ENCODE peak calls at places on chromosome 9, in five cellular contexts. One of them, this sample, is unnamed.

GRCh38 chr9:98034593-98035546 is 21.7 kb upstream of the NANS start:
- DNase-seq in heart left ventricle: peak; percentile 83
- DNase-seq in GM12878: peak; percentile 61
- DNase-seq in left ventricle myocardium inferior: peak; percentile 81
- DNase-seq in lower lobe of right lung: peak; percentile 84
- DNase-seq in this sample: peak; percentile 85

GRCh38 chr9:115650768-115651167 is 502.8 kb upstream of the PAPPA start:
- DNase-seq in left ventricle myocardium inferior: no peak
- DNase-seq in lower lobe of right lung: no peak
- DNase-seq in GM12878: no peak
- DNase-seq in heart left ventricle: no peak
- DNase-seq in this sample: no peak

GRCh38 chr9:112200699-112201098 is 25.6 kb upstream of the SUSD1 start:
- DNase-seq in GM12878: no peak
- DNase-seq in lower lobe of right lung: no peak
- DNase-seq in left ventricle myocardium inferior: no peak
- DNase-seq in heart left ventricle: no peak
- DNase-seq in this sample: no peak

GRCh38 chr9:33923998-33924701 is 107.2 kb downstream of the UBE2R2 start:
- DNase-seq in left ventricle myocardium inferior: no peak
- DNase-seq in GM12878: no peak
- DNase-seq in heart left ventricle: no peak
- DNase-seq in lower lobe of right lung: no peak
- DNase-seq in this sample: no peak

GRCh38 chr9:79799691-79800345 is 228.1 kb downstream of the TLE4 start:
- DNase-seq in GM12878: no peak
- DNase-seq in heart left ventricle: no peak
- DNase-seq in lower lobe of right lung: peak; percentile 45
- DNase-seq in left ventricle myocardium inferior: peak; percentile 20
- DNase-seq in this sample: no peak

GRCh38 chr9:107336718-107337360 is 53.8 kb downstream of the RAD23B start:
- DNase-seq in lower lobe of right lung: no peak
- DNase-seq in heart left ventricle: no peak
- DNase-seq in left ventricle myocardium inferior: no peak
- DNase-seq in GM12878: no peak
- DNase-seq in this sample: no peak

GRCh38 chr9:27460225-27461023 is 63.7 kb upstream of the IFNK start:
- DNase-seq in GM12878: peak; percentile 37
- DNase-seq in lower lobe of right lung: no peak
- DNase-seq in left ventricle myocardium inferior: no peak
- DNase-seq in heart left ventricle: no peak
- DNase-seq in this sample: no peak

GRCh38 chr9:124259273-124260078 is 1.7 kb downstream of the NEK6 start:
- DNase-seq in left ventricle myocardium inferior: peak; percentile 70
- DNase-seq in GM12878: no peak
- DNase-seq in heart left ventricle: peak; percentile 79
- DNase-seq in lower lobe of right lung: peak; percentile 76
- DNase-seq in this sample: peak; percentile 86

GRCh38 chr9:100715100-100715379 is 137.2 kb downstream of the CAVIN4 start:
- DNase-seq in left ventricle myocardium inferior: no peak
- DNase-seq in heart left ventricle: no peak
- DNase-seq in lower lobe of right lung: no peak
- DNase-seq in GM12878: no peak
- DNase-seq in this sample: no peak

GRCh38 chr9:68705636-68706578 is 867 bp downstream of the PIP5K1B start:
- DNase-seq in GM12878: no peak
- DNase-seq in heart left ventricle: peak; percentile 70
- DNase-seq in lower lobe of right lung: no peak
- DNase-seq in left ventricle myocardium inferior: peak; percentile 55
- DNase-seq in this sample: no peak

GRCh38 chr9:79633558-79633957 is 61.8 kb downstream of the TLE4 start:
- DNase-seq in heart left ventricle: no peak
- DNase-seq in GM12878: no peak
- DNase-seq in lower lobe of right lung: no peak
- DNase-seq in left ventricle myocardium inferior: no peak
- DNase-seq in this sample: no peak

GRCh38 chr9:111516061-111516465 is 8.9 kb upstream of the ZNF483 start:
- DNase-seq in heart left ventricle: no peak
- DNase-seq in lower lobe of right lung: no peak
- DNase-seq in GM12878: peak; percentile 5
- DNase-seq in left ventricle myocardium inferior: no peak
- DNase-seq in this sample: no peak

GRCh38 chr9:107712390-107712789 is 222.8 kb upstream of the KLF4 start:
- DNase-seq in lower lobe of right lung: no peak
- DNase-seq in GM12878: no peak
- DNase-seq in left ventricle myocardium inferior: no peak
- DNase-seq in heart left ventricle: no peak
- DNase-seq in this sample: no peak

GRCh38 chr9:88218721-88219120 is 80.4 kb upstream of the SPATA31C2 start:
- DNase-seq in GM12878: no peak
- DNase-seq in lower lobe of right lung: no peak
- DNase-seq in heart left ventricle: no peak
- DNase-seq in left ventricle myocardium inferior: no peak
- DNase-seq in this sample: no peak

GRCh38 chr9:123033864-123034598 is 564 bp downstream of the GPR21 start:
- DNase-seq in lower lobe of right lung: no peak
- DNase-seq in heart left ventricle: no peak
- DNase-seq in left ventricle myocardium inferior: no peak
- DNase-seq in GM12878: no peak
- DNase-seq in this sample: no peak

GRCh38 chr9:115524467-115525059 is 406.6 kb upstream of the TNC start:
- DNase-seq in GM12878: no peak
- DNase-seq in heart left ventricle: no peak
- DNase-seq in left ventricle myocardium inferior: no peak
- DNase-seq in lower lobe of right lung: no peak
- DNase-seq in this sample: no peak

GRCh38 chr9:15306068-15306756 is 804 bp downstream of the TTC39B start:
- DNase-seq in left ventricle myocardium inferior: peak; percentile 38
- DNase-seq in GM12878: no peak
- DNase-seq in heart left ventricle: peak; percentile 79
- DNase-seq in lower lobe of right lung: peak; percentile 88
- DNase-seq in this sample: peak; percentile 73

GRCh38 chr9:72749276-72749675 is 203.6 kb downstream of the ALDH1A1 start:
- DNase-seq in left ventricle myocardium inferior: no peak
- DNase-seq in heart left ventricle: no peak
- DNase-seq in GM12878: no peak
- DNase-seq in lower lobe of right lung: no peak
- DNase-seq in this sample: no peak

GRCh38 chr9:78397045-78397843 is 100.3 kb downstream of the PSAT1 start:
- DNase-seq in GM12878: no peak
- DNase-seq in left ventricle myocardium inferior: no peak
- DNase-seq in heart left ventricle: no peak
- DNase-seq in lower lobe of right lung: no peak
- DNase-seq in this sample: no peak

GRCh38 chr9:128723866-128724743 is at the start of gene ZDHHC12:
- DNase-seq in lower lobe of right lung: peak; percentile 100
- DNase-seq in GM12878: peak; percentile 92
- DNase-seq in left ventricle myocardium inferior: peak; percentile 96
- DNase-seq in heart left ventricle: peak; percentile 98
- DNase-seq in this sample: peak; percentile 95
- TF ChIP-seq CTCF in lower lobe of right lung: no peak
- TF ChIP-seq CTCF in GM12878: no peak
- TF ChIP-seq CTCF in left ventricle myocardium inferior: no peak
- TF ChIP-seq CTCF in heart left ventricle: no peak
- TF ChIP-seq CTCF in this sample: no peak

GRCh38 chr9:135998013-135998380 is 36.8 kb upstream of the UBAC1 start:
- DNase-seq in left ventricle myocardium inferior: no peak
- DNase-seq in lower lobe of right lung: no peak
- DNase-seq in GM12878: no peak
- DNase-seq in heart left ventricle: no peak
- DNase-seq in this sample: no peak
- H3K4me1 ChIP-seq in left ventricle myocardium inferior: peaks cover 25% of the 10 kb centered on the region
- H3K4me1 ChIP-seq in lower lobe of right lung: peaks cover 38% of the 10 kb centered on the region
- H3K4me1 ChIP-seq in GM12878: no peaks in the 10 kb centered on the region
- H3K4me1 ChIP-seq in heart left ventricle: peaks cover 10% of the 10 kb centered on the region
- H3K4me1 ChIP-seq in this sample: peaks cover 18% of the 10 kb centered on the region

GRCh38 chr9:90032296-90033029 is 427.7 kb downstream of the GADD45G start:
- DNase-seq in left ventricle myocardium inferior: no peak
- DNase-seq in lower lobe of right lung: no peak
- DNase-seq in heart left ventricle: no peak
- DNase-seq in GM12878: no peak
- DNase-seq in this sample: no peak

GRCh38 chr9:90029996-90030395 is 425.2 kb downstream of the GADD45G start:
- DNase-seq in lower lobe of right lung: no peak
- DNase-seq in GM12878: no peak
- DNase-seq in left ventricle myocardium inferior: no peak
- DNase-seq in heart left ventricle: no peak
- DNase-seq in this sample: no peak

GRCh38 chr9:90034071-90034470 is 429.3 kb downstream of the GADD45G start:
- DNase-seq in lower lobe of right lung: no peak
- DNase-seq in GM12878: no peak
- DNase-seq in heart left ventricle: no peak
- DNase-seq in left ventricle myocardium inferior: no peak
- DNase-seq in this sample: no peak

GRCh38 chr9:90035471-90035870 is 430.7 kb downstream of the GADD45G start:
- DNase-seq in GM12878: no peak
- DNase-seq in heart left ventricle: no peak
- DNase-seq in left ventricle myocardium inferior: no peak
- DNase-seq in lower lobe of right lung: no peak
- DNase-seq in this sample: no peak

DNA sequence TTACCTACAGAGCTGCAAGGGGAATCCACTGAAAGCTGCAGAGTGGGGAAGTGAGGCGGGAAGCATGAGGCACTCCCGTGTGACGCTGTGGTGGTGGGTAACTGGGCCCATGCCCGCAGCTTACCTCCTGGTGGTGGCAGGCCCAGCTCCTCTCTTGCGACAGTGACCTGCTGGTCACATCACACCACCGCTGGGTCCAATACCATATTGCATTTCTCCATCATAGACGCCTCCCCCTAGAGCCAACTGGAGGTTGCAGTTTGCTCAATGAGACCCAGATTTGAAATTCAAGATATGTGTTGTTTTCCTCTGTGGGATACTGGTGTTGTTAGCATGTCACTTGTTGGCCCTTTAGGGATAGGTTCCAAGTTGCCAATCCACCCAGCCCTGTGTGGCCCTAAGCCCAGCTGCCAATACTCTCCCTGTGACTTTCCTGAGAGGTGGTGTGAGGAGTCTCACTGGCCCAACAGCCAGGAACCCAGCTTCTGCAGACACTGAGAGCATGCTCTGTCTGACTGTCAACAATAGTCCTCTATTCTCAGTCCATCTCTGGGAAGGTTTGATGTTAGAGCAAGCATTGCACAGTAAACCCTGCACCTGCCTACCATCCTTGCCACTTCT is 428.3 kb downstream of the GADD45G start:
- DNase-seq in lower lobe of right lung: no peak
- DNase-seq in GM12878: no peak
- DNase-seq in heart left ventricle: no peak
- DNase-seq in left ventricle myocardium inferior: no peak
- DNase-seq in this sample: no peak
- H3K27ac ChIP-seq in lower lobe of right lung: no peak overlapping the region
- H3K27ac ChIP-seq in GM12878: no peak overlapping the region
- H3K27ac ChIP-seq in heart left ventricle: no peak overlapping the region
- H3K27ac ChIP-seq in left ventricle myocardium inferior: no peak overlapping the region
- H3K27ac ChIP-seq in this sample: no peak overlapping the region

GRCh38 chr9:113313276-113313675 is 10.1 kb upstream of the RNF183 start:
- DNase-seq in lower lobe of right lung: no peak
- DNase-seq in left ventricle myocardium inferior: no peak
- DNase-seq in GM12878: no peak
- DNase-seq in heart left ventricle: no peak
- DNase-seq in this sample: no peak

GRCh38 chr9:113316032-113316431 is 12.9 kb upstream of the RNF183 start:
- DNase-seq in GM12878: no peak
- DNase-seq in lower lobe of right lung: no peak
- DNase-seq in heart left ventricle: no peak
- DNase-seq in left ventricle myocardium inferior: no peak
- DNase-seq in this sample: no peak

GRCh38 chr9:113319054-113319453 is 15.9 kb upstream of the RNF183 start:
- DNase-seq in left ventricle myocardium inferior: no peak
- DNase-seq in heart left ventricle: no peak
- DNase-seq in lower lobe of right lung: no peak
- DNase-seq in GM12878: no peak
- DNase-seq in this sample: no peak

GRCh38 chr9:113320051-113320450 is 16.9 kb upstream of the RNF183 start:
- DNase-seq in left ventricle myocardium inferior: no peak
- DNase-seq in lower lobe of right lung: no peak
- DNase-seq in GM12878: no peak
- DNase-seq in heart left ventricle: no peak
- DNase-seq in this sample: no peak

DNA sequence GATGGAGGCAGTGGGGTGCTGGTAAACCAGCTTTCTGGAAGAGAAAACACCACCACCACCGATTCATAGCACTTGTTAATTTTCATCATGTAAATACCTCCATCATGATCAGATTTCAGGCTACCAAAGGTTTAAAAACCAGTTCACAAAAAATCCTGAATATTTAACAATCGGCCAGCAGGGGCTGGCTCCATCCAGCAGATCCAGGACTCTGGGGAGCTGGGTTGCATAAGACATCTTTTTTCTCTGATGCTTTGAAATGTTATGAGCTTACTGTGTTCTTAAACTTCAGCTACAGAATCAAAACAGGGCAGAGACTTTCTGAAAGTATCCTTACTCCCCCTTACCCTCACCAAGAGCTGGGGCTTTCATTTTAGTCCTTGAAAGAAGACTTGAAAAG is 14.6 kb upstream of the RNF183 start:
- DNase-seq in left ventricle myocardium inferior: no peak
- DNase-seq in GM12878: no peak
- DNase-seq in lower lobe of right lung: no peak
- DNase-seq in heart left ventricle: no peak
- DNase-seq in this sample: no peak
- TF ChIP-seq CTCF in left ventricle myocardium inferior: peak; percentile 30
- TF ChIP-seq CTCF in GM12878: no peak
- TF ChIP-seq CTCF in lower lobe of right lung: no peak
- TF ChIP-seq CTCF in heart left ventricle: no peak
- TF ChIP-seq CTCF in this sample: peak; percentile 24

GRCh38 chr9:110157812-110158629 is 49.9 kb downstream of the C9orf152 start:
- DNase-seq in lower lobe of right lung: no peak
- DNase-seq in heart left ventricle: no peak
- DNase-seq in GM12878: no peak
- DNase-seq in left ventricle myocardium inferior: no peak
- DNase-seq in this sample: no peak
- H3K4me1 ChIP-seq in lower lobe of right lung: peaks cover 61% of the 10 kb centered on the region
- H3K4me1 ChIP-seq in heart left ventricle: peaks cover 84% of the 10 kb centered on the region
- H3K4me1 ChIP-seq in GM12878: peaks cover 58% of the 10 kb centered on the region
- H3K4me1 ChIP-seq in left ventricle myocardium inferior: peaks cover 93% of the 10 kb centered on the region
- H3K4me1 ChIP-seq in this sample: peaks cover 70% of the 10 kb centered on the region

DNA sequence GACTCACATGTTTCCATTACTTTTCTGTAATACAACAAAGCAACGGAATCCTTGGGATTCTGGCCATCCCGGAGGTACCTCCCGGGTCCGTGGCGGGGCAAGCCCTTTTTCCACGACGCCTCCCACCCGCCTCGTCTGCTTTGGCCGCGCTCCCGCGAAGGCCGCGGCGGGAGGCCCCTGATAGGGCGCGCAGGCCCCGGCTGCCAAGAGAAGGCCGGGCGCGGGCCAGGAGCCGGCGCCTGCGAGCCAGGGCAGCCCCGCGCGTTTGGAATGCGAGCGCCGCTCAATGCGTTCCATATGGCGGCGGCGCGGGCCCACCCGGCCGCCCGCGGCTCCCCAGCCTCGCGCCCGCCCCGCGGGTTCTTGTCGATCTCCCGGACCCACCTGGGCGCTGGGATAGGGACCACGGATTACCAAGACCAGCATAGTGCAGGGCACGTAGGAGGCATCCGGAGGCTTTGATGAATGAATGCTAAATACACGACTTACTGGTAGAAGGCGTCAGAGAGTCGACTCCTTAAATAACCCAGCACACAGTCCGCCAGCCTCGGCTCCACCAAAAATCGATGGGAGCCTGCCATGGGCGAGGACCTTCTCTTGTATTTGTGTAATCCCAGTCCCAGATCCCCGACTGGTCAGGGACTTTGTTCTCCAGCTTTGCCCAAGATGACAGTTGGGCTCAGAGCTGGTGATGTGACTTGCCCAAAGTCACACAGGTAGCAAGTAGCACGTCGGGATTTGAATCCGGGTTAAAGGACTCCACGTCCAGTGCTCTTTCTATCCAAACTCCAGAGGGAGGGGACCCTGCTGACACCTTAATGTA is 17.6 kb upstream of the PHF19 start:
- DNase-seq in GM12878: no peak
- DNase-seq in heart left ventricle: peak; percentile 80
- DNase-seq in lower lobe of right lung: no peak
- DNase-seq in left ventricle myocardium inferior: peak; percentile 61
- DNase-seq in this sample: peak; percentile 67
- H3K27ac ChIP-seq in GM12878: no peak overlapping the region
- H3K27ac ChIP-seq in heart left ventricle: no peak overlapping the region
- H3K27ac ChIP-seq in lower lobe of right lung: peak overlapping the region; percentile 46
- H3K27ac ChIP-seq in left ventricle myocardium inferior: peak overlapping the region; percentile 72
- H3K27ac ChIP-seq in this sample: peak overlapping the region; percentile 81